ENCODE peak calls at places on chromosomes 7 and 10, in seven cellular contexts. D is Peyer's patch; H is A549; Z is GM23338; L is HL-60; Y is effector memory CD4-positive, alpha-beta T cell; U is endodermal cell. V is an unnamed sample.

GRCh38 chr10:5654218-5654755 is 12.1 kb downstream of the ASB13 start:
- DNase-seq in D (no peak), Z (no peak), U (no peak), L (no peak), H (no peak), Y (no peak), V (no peak)

GRCh38 chr7:510782-511281 is 8.8 kb downstream of the PDGFA start:
- DNase-seq in D (no peak), L (no peak), H (no peak), Y (no peak), Z (no peak), U (no peak), V (peak)

GRCh38 chr10:100934084-100934659 is 21.4 kb downstream of the SLF2 start:
- DNase-seq in Z (peak), Y (no peak), D (no peak), L (peak), H (no peak), U (no peak), V (no peak)

GRCh38 chr10:85266808-85267207 is 938.4 kb downstream of the CCSER2 start:
- DNase-seq in Z (no peak), L (no peak), H (no peak), D (no peak), Y (no peak), U (no peak), V (no peak)

GRCh38 chr10:77077546-77077945 is 560.1 kb downstream of the KCNMA1 start:
- DNase-seq in L (no peak), D (no peak), U (no peak), Y (no peak), H (no peak), Z (no peak), V (no peak)

GRCh38 chr7:150993511-150993910 is 2.7 kb downstream of the NOS3 start:
- DNase-seq in Y (no peak), L (no peak), H (no peak), Z (peak), D (no peak), U (peak), V (no peak)

GRCh38 chr10:15200626-15201025 is 32.1 kb upstream of the NMT2 start:
- DNase-seq in Y (no peak), D (no peak), Z (peak), L (no peak), U (no peak), H (peak), V (no peak)

GRCh38 chr7:158827411-158828342 is 1.6 kb downstream of the ESYT2 start:
- DNase-seq in Y (no peak), L (peak), H (peak), D (no peak), Z (no peak), U (no peak), V (no peak)

GRCh38 chr7:52547301-52547920 is 488.0 kb upstream of the POM121L12 start:
- DNase-seq in Y (no peak), H (no peak), L (no peak), Z (peak), D (no peak), U (no peak), V (no peak)

GRCh38 chr7:125547505-125547904 is 617.9 kb upstream of the POT1 start:
- DNase-seq in U (no peak), D (no peak), Y (no peak), Z (no peak), L (no peak), H (no peak), V (no peak)

GRCh38 chr7:142815099-142815498 is 39.8 kb upstream of the EPHB6 start:
- DNase-seq in H (no peak), D (no peak), Y (no peak), U (peak), L (no peak), Z (no peak), V (no peak)

DNA sequence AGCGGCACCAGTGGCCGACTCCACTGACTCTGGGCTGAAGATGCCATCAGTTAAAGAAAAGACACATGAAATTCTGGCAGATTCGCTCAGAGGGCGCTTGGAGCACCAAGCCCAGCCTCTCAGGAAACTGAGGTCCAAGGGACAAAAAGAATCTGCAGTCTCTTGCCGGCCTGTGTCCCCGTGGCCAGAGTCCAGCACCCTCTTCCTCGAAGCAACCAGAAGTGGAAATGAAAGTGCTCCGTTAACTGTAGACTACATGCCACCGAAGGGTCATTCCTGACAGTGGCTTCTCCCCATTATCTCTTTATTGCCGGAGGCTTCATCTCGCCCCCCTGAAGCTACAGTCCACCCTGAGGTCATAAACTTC is 1.0 kb upstream of the CHST15 start:
- DNase-seq in U (no peak), H (no peak), Y (no peak), Z (no peak), D (no peak), L (no peak), V (no peak)
- H3K27ac ChIP-seq in U (peak), H (peak), Y (no peak), Z (no peak), D (peak), L (no peak), V (peak)

GRCh38 chr10:124200011-124200410 is 106.6 kb upstream of the CHST15 start:
- DNase-seq in Z (no peak), D (no peak), U (peak), H (no peak), Y (no peak), L (no peak), V (no peak)
- H3K4me3 ChIP-seq in Z (no peak), D (no peak), U (no peak), H (no peak), Y (no peak), L (no peak), V (no peak)

GRCh38 chr7:139828880-139829653 is at the start of gene TBXAS1:
- DNase-seq in L (peak), Z (no peak), Y (no peak), H (peak), D (peak), U (peak), V (peak)
- H3K27ac ChIP-seq in L (peak), Z (no peak), Y (peak), H (peak), D (peak), U (no peak), V (peak)

DNA sequence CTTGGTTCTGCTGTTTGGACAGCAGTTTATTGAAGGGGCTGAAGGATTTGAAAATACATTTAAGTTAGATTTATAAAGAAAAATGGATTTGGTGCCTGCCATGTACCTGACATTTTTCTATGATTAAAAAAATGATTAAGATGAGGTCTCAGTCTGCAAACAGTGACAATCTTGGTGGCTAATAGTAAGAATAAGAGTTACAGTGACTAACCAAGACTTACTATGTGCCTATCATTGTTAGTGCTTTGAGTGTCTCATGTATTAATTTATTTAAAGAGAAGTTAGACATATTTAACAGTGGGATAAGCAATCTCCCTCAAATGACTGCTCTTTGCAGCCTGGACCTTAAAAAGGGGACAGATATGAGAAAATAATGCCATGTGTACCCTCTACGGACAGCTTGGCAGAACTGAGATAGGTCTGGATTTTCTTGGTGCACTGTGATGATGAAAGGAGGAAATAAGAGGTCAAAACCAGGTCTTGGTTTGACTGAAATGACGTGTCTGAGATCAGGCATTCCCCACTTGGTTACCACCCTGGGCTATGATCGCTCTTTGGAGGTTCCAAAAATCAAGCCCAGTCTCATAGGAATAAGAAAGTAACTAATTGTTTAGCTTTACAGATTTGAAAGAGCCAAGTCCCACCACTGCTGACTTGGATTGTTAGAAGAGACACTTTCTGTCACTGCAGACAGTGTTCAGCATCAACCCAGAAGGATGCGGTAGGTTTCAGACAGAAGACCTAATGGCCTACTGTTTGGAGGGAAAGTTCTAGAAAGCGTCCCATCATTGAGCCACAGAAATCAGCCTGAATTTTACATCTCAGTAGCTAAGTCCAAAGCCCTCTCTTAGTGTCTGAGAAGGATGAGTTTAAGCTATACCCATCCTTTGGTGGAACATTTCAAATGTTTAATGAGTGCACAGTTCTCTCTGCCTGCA is 2.1 kb downstream of the CASP7 start:
- DNase-seq in U (no peak), H (no peak), D (no peak), Z (no peak), Y (no peak), L (no peak), V (no peak)
- H3K4me3 ChIP-seq in U (no peak), H (no peak), D (peak), Z (no peak), Y (no peak), L (no peak), V (no peak)

GRCh38 chr10:68077026-68077425 is 1.9 kb upstream of the HERC4 start:
- DNase-seq in U (no peak), Y (no peak), D (no peak), H (no peak), Z (no peak), L (no peak), V (no peak)

GRCh38 chr10:68074775-68075549 is at the start of gene HERC4:
- DNase-seq in D (peak), H (peak), U (peak), L (peak), Z (peak), Y (peak), V (peak)

GRCh38 chr10:68073631-68074403 is 1.3 kb downstream of the HERC4 start:
- DNase-seq in U (no peak), L (no peak), Z (no peak), H (no peak), Y (no peak), D (no peak), V (no peak)

GRCh38 chr10:68074404-68074774 is 694 bp downstream of the HERC4 start:
- DNase-seq in D (no peak), Y (no peak), L (peak), U (no peak), Z (no peak), H (no peak), V (no peak)

DNA sequence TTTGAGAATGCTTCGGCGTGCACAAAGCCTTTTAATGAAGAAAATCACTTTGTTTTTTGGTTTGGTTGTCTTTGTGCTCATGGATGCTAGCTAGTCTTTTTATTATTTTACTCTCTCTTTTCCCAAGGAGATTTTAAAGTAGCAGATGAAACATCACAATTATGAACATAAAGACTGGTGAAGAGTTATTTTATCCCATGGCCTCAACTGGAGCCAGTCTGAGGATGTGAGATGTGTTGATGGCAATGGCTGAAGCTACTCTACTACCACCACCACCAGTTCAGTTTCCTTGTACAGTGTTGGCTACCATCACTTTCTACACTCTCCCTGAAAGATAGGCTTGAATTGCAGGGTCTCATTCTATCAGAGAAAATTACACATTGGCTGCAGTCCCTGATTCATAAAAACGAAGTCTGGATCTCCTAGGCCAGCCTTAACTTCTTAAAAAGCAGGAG is 494 bp upstream of the HERC4 start:
- DNase-seq in D (no peak), Z (no peak), U (no peak), H (no peak), L (no peak), Y (no peak), V (no peak)
- H3K27ac ChIP-seq in D (peak), Z (peak), U (peak), H (peak), L (peak), Y (peak), V (peak)

GRCh38 chr7:44488955-44489354 is 1.5 kb downstream of the NUDCD3 start:
- DNase-seq in Y (no peak), L (no peak), H (no peak), D (no peak), U (no peak), Z (no peak), V (no peak)
- H3K4me3 ChIP-seq in Y (peak), L (peak), H (peak), D (peak), U (peak), Z (peak), V (peak)

GRCh38 chr10:112899396-112900065 is 50.5 kb upstream of the TCF7L2 start:
- DNase-seq in Y (no peak), D (no peak), Z (no peak), L (no peak), U (peak), H (no peak), V (no peak)
- H3K27ac ChIP-seq in Y (no peak), D (peak), Z (peak), L (no peak), U (no peak), H (peak), V (no peak)

DNA sequence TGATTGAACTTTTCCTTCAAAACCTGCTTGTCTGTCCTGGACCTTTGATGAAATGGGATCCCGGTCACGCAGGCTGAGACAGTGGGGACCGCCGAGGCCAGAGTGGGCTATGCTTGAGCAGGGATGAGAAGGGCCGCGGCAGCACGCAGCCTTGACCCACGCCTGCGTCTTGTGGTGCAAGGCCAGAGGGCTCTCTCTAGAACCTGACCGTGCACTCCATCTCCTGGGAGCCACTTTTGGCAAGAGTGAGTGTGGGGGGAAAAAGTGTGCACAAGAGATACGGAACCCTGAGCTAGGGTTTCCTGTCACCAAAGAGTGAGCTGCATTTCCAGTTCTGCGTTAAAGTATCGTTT is 42.4 kb downstream of the WIPI2 start:
- DNase-seq in D (no peak), Z (no peak), L (no peak), H (no peak), Y (no peak), U (no peak), V (peak)
- H3K4me3 ChIP-seq in D (no peak), Z (no peak), L (no peak), H (no peak), Y (no peak), U (no peak), V (no peak)

GRCh38 chr7:129438839-129439640 is 4.8 kb downstream of the STRIP2 start:
- DNase-seq in U (no peak), H (peak), D (no peak), L (no peak), Z (no peak), Y (no peak), V (no peak)
- H3K27ac ChIP-seq in U (no peak), H (peak), D (no peak), L (no peak), Z (no peak), Y (no peak), V (no peak)

GRCh38 chr7:116185956-116186355 is 24.4 kb upstream of the TES start:
- DNase-seq in H (no peak), L (no peak), U (no peak), Y (no peak), Z (no peak), D (no peak), V (no peak)

GRCh38 chr7:116185450-116185849 is 24.9 kb upstream of the TES start:
- DNase-seq in H (no peak), L (no peak), Z (no peak), U (no peak), D (no peak), Y (no peak), V (no peak)

GRCh38 chr7:116182023-116182422 is 28.3 kb upstream of the TES start:
- DNase-seq in Y (no peak), Z (no peak), U (no peak), H (no peak), L (no peak), D (no peak), V (no peak)

GRCh38 chr7:116177009-116177408 is 33.3 kb upstream of the TES start:
- DNase-seq in Y (no peak), D (no peak), U (no peak), L (no peak), H (no peak), Z (no peak), V (no peak)

DNA sequence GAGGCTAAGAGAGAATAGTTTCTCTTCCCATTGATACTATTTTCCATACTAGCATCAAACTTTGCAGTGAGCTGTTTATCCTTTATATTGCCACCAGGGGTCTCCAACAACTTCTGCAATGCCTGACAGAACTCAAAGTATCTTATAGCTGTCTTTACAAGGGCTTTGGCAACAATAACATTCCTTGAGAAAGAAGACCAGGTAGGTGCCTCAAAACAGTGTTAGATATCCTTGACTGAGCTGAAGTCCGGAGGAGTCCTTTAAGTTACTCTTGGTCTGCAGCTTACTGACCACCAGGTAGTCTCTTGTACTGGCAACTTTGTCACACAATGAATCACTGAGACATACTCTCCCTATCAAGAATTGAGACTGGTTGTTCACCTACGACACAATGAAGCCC is 30.0 kb upstream of the TES start:
- DNase-seq in H (peak), L (peak), U (peak), Z (peak), D (no peak), Y (peak), V (no peak)
- H3K4me3 ChIP-seq in H (no peak), L (no peak), U (no peak), Z (no peak), D (no peak), Y (no peak), V (no peak)